ENCODE peak calls at places on chromosomes 13 and 19, in six cellular contexts. W is SK-N-SH, A is K562, Y is H1, V is GM12878, X is HCT116. G is an unnamed sample.

GRCh38 chr19:20478936-20479335 is 86.6 kb downstream of the ZNF737 start:
- DNase-seq in W (no peak), A (no peak), Y (no peak), V (no peak), X (no peak), G (no peak)

GRCh38 chr19:11230621-11231386 is 8.6 kb upstream of the ANGPTL8 start:
- DNase-seq in W (no peak), A (no peak), Y (no peak), V (no peak), X (no peak), G (peak; percentile 6)

GRCh38 chr13:106680796-106681482 is 113.0 kb upstream of the ARGLU1 start:
- DNase-seq in W (no peak), A (no peak), Y (no peak), V (no peak), X (no peak), G (no peak)

GRCh38 chr19:18416778-18417249 is 2.4 kb upstream of the SSBP4 start:
- DNase-seq in W (peak; percentile 92), A (peak; percentile 97), Y (peak; percentile 86), V (no peak), X (no peak), G (peak; percentile 86)

GRCh38 chr19:48569814-48570213 is 17.8 kb downstream of the SULT2B1 start:
- DNase-seq in W (no peak), A (no peak), Y (no peak), V (no peak), X (no peak), G (peak; percentile 89)

GRCh38 chr19:19655051-19655594 is 8.4 kb downstream of the ATP13A1 start:
- DNase-seq in W (peak; percentile 19), A (no peak), Y (no peak), V (no peak), X (no peak), G (no peak)

GRCh38 chr13:109297628-109298027 is 488.8 kb downstream of the IRS2 start:
- DNase-seq in W (peak; percentile 36), A (no peak), Y (no peak), V (no peak), X (no peak), G (no peak)

GRCh38 chr19:51124729-51125128 is at the start of gene SIGLEC9:
- DNase-seq in W (no peak), A (no peak), Y (no peak), V (no peak), X (no peak), G (no peak)

GRCh38 chr19:19595171-19595701 is 23.3 kb downstream of the PBX4 start:
- DNase-seq in W (peak; percentile 72), A (no peak), Y (no peak), V (no peak), X (no peak), G (peak; percentile 71)

GRCh38 chr13:96934889-96935490 is 59.3 kb downstream of the OXGR1 start:
- DNase-seq in W (no peak), A (no peak), Y (no peak), V (no peak), X (no peak), G (no peak)

GRCh38 chr13:28137556-28137955 is 789 bp upstream of the PAN3 start:
- DNase-seq in W (no peak), A (no peak), Y (no peak), V (no peak), X (no peak), G (no peak)

GRCh38 chr19:19115954-19116353 is 22.3 kb downstream of the TMEM161A start:
- DNase-seq in W (peak; percentile 72), A (peak; percentile 73), Y (peak; percentile 93), V (no peak), X (no peak), G (peak; percentile 12)

GRCh38 chr19:6536138-6536671 is 5.4 kb downstream of the TNFSF9 start:
- DNase-seq in W (peak; percentile 88), A (peak; percentile 84), Y (peak; percentile 77), V (peak; percentile 99), X (peak; percentile 91), G (peak; percentile 76)

GRCh38 chr19:44725251-44725650 is 23.3 kb upstream of the BCL3 start:
- DNase-seq in W (no peak), A (no peak), Y (no peak), V (no peak), X (no peak), G (no peak)

GRCh38 chr13:32734511-32734910 is 148.3 kb downstream of the PDS5B start:
- DNase-seq in W (no peak), A (peak; percentile 45), Y (no peak), V (no peak), X (no peak), G (no peak)

GRCh38 chr19:3224346-3225325 is at the start of gene CELF5:
- DNase-seq in W (peak; percentile 99), A (peak; percentile 72), Y (peak; percentile 86), V (no peak), X (no peak), G (peak; percentile 56)

GRCh38 chr19:54029930-54030490 is 33.7 kb downstream of the VSTM1 start:
- DNase-seq in W (peak; percentile 71), A (peak; percentile 76), Y (peak; percentile 86), V (no peak), X (peak; percentile 69), G (peak; percentile 33)

GRCh38 chr19:45972944-45973525 is 630 bp downstream of the NOVA2 start:
- DNase-seq in W (no peak), A (no peak), Y (peak; percentile 61), V (no peak), X (no peak), G (no peak)

GRCh38 chr13:97727991-97728390 is 225.5 kb upstream of the IPO5 start:
- DNase-seq in W (no peak), A (no peak), Y (no peak), V (no peak), X (no peak), G (no peak)

GRCh38 chr19:18135712-18136584 is 17.0 kb upstream of the PIK3R2 start:
- DNase-seq in W (no peak), A (no peak), Y (no peak), V (no peak), X (no peak), G (no peak)

GRCh38 chr19:54928299-54928698 is 19.0 kb downstream of the NLRP7 start:
- DNase-seq in W (no peak), A (no peak), Y (no peak), V (no peak), X (peak; percentile 6), G (no peak)

GRCh38 chr19:56837492-56837891 is 3.0 kb downstream of the PEG3 start:
- DNase-seq in W (peak; percentile 68), A (no peak), Y (no peak), V (no peak), X (no peak), G (no peak)
- TF ChIP-seq JUND in W (no peak), A (no peak), Y (no peak), V (no peak), X (no peak), G (no peak)

GRCh38 chr19:283395-283794 is 7.8 kb downstream of the PLPP2 start:
- DNase-seq in W (peak; percentile 33), A (no peak), Y (no peak), V (no peak), X (no peak), G (peak; percentile 77)
- TF ChIP-seq JUND in W (no peak), A (no peak), Y (no peak), V (no peak), X (no peak), G (no peak)

DNA sequence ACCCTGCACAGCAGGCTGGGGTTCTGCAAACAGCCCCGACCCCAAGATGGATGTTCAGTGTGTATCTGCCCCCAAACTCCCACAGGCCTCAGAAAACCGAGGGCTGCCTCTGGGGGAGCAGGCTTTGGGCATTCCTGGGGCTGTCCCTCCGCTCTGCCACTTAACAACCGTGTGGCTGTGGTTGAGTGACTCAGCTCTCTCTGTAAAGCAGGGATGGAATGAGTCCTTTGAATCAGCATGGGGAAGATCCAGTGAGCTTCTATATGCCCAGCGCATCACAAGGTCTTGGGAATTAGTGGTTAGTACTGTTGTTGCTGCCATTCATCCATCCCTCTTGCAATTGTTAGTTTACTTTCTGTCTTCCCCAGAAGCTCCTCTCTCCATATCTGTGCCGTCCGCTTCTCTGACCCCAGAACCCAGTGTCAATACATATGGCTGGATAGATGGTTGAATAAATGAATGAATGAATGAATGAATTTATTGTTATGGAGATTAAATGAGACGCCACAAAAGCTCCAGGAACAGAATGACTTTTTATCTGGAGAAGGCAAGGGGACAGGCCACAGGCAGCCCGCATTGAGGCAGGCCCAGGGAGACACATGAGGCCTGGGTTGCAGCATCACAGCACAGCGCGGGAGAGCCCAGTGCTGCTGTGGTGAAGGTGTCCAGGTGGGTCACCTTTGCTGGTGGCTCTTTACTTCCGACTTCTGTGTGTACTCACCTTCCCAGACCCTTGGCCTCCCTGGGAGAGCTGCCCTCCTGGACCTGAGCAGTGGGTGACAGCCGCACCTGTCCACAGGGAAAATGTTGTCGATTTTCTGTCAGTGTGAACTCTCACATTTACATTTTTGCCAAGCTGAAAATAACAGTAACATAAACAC is 89.3 kb downstream of the RGCC start:
- DNase-seq in W (no peak), A (no peak), Y (no peak), V (no peak), X (no peak), G (no peak)
- TF ChIP-seq JUND in W (no peak), A (no peak), Y (no peak), V (no peak), X (no peak), G (no peak)

GRCh38 chr19:34244611-34245299 is 9.6 kb upstream of the GARRE1 start:
- DNase-seq in W (no peak), A (no peak), Y (no peak), V (no peak), X (no peak), G (no peak)
- TF ChIP-seq JUND in W (no peak), A (no peak), Y (no peak), V (no peak), X (no peak), G (no peak)

DNA sequence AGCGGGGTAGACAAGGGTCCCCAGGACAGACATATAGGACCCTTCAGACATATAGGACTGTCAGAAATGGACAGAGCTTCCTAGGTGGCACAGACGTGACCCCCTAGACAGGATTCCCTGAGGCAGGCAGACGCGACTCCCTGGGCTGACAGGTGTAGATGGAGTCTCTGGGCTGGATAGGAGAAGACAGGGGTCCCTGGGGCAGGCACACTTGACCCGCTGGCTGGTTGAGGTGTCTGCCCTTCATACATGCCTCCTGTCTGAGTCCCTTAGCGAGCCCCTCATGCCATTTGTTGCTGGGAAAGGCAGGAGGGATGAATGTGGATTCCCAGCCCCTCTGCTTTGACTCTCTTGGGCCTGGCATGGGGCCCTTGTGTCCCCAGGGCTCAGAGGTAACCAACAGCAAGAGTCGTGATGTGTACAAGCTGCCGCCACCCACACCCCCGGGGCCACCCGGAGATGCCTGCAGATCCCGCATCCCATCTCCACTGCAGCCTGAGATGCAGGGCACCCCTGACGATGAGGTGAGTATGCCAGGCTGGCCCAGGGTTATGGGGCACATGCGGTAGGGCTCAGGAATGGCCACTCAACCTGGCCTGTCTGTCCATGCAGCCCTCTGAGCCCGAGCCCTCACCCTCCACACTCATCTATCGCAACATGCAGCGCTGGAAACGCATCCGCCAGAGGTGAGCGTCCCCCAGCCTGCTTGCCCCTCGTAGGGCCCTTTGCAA is 3.0 kb downstream of the HSPB6 start:
- DNase-seq in W (no peak), A (no peak), Y (no peak), V (no peak), X (no peak), G (no peak)
- TF ChIP-seq JUND in W (no peak), A (no peak), Y (no peak), V (no peak), X (no peak), G (no peak)

DNA sequence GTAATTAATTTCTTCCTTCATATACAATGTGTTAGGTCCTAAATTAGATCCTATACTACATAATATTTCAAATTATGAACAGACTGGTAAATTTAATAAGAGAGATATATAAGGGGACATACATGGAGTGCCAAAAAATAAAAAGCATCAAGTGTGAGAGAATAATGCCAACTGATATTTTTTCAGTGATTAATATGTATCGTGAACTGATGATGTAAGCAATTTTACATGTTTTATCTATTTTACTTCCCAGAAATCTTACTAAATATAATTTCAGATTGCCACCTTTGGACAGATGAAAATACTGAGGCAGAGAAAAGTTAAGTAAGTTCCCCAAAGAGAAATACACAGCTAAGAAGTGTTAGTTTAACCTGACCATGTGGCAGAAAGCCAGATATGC is 870.8 kb downstream of the SLITRK5 start:
- DNase-seq in W (no peak), A (no peak), Y (no peak), V (no peak), X (no peak), G (no peak)
- TF ChIP-seq JUND in W (no peak), A (no peak), Y (no peak), V (no peak), X (no peak), G (no peak)

G was measured in T47D.